ENCODE peak calls at places on chromosomes 3 and 15, in four cellular contexts. C is HCT116, A is dorsolateral prefrontal cortex, K is DND-41. G is an unnamed sample.

GRCh38 chr3:46454606-46455005 is 10.1 kb downstream of the LTF start:
- DNase-seq in C (no peak), A (no peak), K (no peak), G (no peak)

GRCh38 chr3:88003115-88003755 is 55.6 kb downstream of the CGGBP1 start:
- DNase-seq in C (peak; percentile 50), A (no peak), K (no peak), G (peak; percentile 64)

GRCh38 chr3:13243571-13243970 is 170.3 kb upstream of the IQSEC1 start:
- DNase-seq in C (no peak), A (no peak), K (no peak), G (no peak)

GRCh38 chr3:71087109-71088018 is 496.2 kb downstream of the FOXP1 start:
- DNase-seq in C (no peak), A (no peak), K (no peak), G (peak; percentile 32)

GRCh38 chr3:58130591-58130990 is 80.2 kb downstream of the DNASE1L3 start:
- DNase-seq in C (no peak), A (no peak), K (no peak), G (no peak)

GRCh38 chr15:83153288-83153687 is 45.8 kb downstream of the TM6SF1 start:
- DNase-seq in C (no peak), A (no peak), K (no peak), G (no peak)

GRCh38 chr15:91853968-91854943 is 748 bp downstream of the SLCO3A1 start:
- DNase-seq in C (no peak), A (peak; percentile 71), K (no peak), G (no peak)

GRCh38 chr15:48682949-48683651 is 37.6 kb upstream of the FBN1 start:
- DNase-seq in C (no peak), A (no peak), K (no peak), G (no peak)

GRCh38 chr3:72848703-72849081 is 447 bp upstream of the SHQ1 start:
- DNase-seq in C (no peak), A (no peak), K (peak; percentile 86), G (no peak)

GRCh38 chr15:68552773-68553172 is 26.0 kb upstream of the CORO2B start:
- DNase-seq in C (no peak), A (peak; percentile 81), K (no peak), G (no peak)

GRCh38 chr15:74857671-74858365 is 14.9 kb upstream of the ULK3 start:
- DNase-seq in C (no peak), A (no peak), K (no peak), G (no peak)

GRCh38 chr3:43455233-43455632 is 166.6 kb downstream of the ANO10 start:
- DNase-seq in C (peak; percentile 82), A (no peak), K (no peak), G (peak; percentile 35)

GRCh38 chr15:51861557-51862350 is 32.3 kb downstream of the TMOD3 start:
- DNase-seq in C (no peak), A (no peak), K (peak; percentile 75), G (peak; percentile 67)

GRCh38 chr3:89635137-89635536 is 527.7 kb downstream of the EPHA3 start:
- DNase-seq in C (no peak), A (no peak), K (no peak), G (no peak)

GRCh38 chr3:50338989-50339388 is 1.6 kb downstream of the RASSF1 start:
- DNase-seq in C (no peak), A (no peak), K (no peak), G (no peak)

GRCh38 chr3:11591006-11591360 is 52.7 kb downstream of the VGLL4 start:
- DNase-seq in C (no peak), A (no peak), K (no peak), G (no peak)

GRCh38 chr3:94136133-94136532 is 73.3 kb downstream of the NSUN3 start:
- DNase-seq in C (no peak), A (no peak), K (no peak), G (no peak)

GRCh38 chr15:84955089-84955848 is 26.4 kb upstream of the PDE8A start:
- DNase-seq in C (peak; percentile 67), A (peak; percentile 78), K (no peak), G (peak; percentile 84)

GRCh38 chr3:52531636-52532516 is 1.8 kb downstream of the NT5DC2 start:
- DNase-seq in C (no peak), A (peak; percentile 40), K (no peak), G (no peak)

GRCh38 chr3:127354761-127355160 is 66.9 kb upstream of the PRR20G start:
- DNase-seq in C (no peak), A (no peak), K (no peak), G (no peak)

GRCh38 chr3:120129718-120130117 is 35.5 kb upstream of the GSK3B start:
- DNase-seq in C (no peak), A (no peak), K (no peak), G (no peak)

GRCh38 chr15:67049351-67050044 is 15.9 kb upstream of the SMAD3 start:
- DNase-seq in C (no peak), A (no peak), K (no peak), G (peak; percentile 36)

GRCh38 chr3:49648354-49649057 is 25.6 kb upstream of the APEH start:
- DNase-seq in C (no peak), A (no peak), K (no peak), G (no peak)

GRCh38 chr3:61579685-61580084 is 18.3 kb downstream of the PTPRG start:
- DNase-seq in C (no peak), A (no peak), K (no peak), G (no peak)

GRCh38 chr3:113136071-113136470 is 75.3 kb upstream of the BOC start:
- DNase-seq in C (peak; percentile 16), A (no peak), K (no peak), G (peak; percentile 20)

GRCh38 chr3:186826316-186826977 is 16.1 kb upstream of the ADIPOQ start:
- DNase-seq in C (no peak), A (no peak), K (no peak), G (no peak)

GRCh38 chr3:186826978-186827857 is 15.3 kb upstream of the ADIPOQ start:
- DNase-seq in C (peak; percentile 49), A (peak; percentile 91), K (peak; percentile 82), G (peak; percentile 78)

GRCh38 chr3:186824430-186825139 is 17.9 kb upstream of the ADIPOQ start:
- DNase-seq in C (no peak), A (peak; percentile 47), K (no peak), G (no peak)

GRCh38 chr3:186823391-186823790 is 17.1 kb upstream of the RFC4 start:
- DNase-seq in C (no peak), A (no peak), K (no peak), G (no peak)

GRCh38 chr3:186825294-186825821 is 17.2 kb upstream of the ADIPOQ start:
- DNase-seq in C (no peak), A (peak; percentile 70), K (no peak), G (no peak)
- H3K27me3 ChIP-seq in C (peaks cover 9% of the 10 kb centered on the region), A (no peaks in the 10 kb centered on the region), K (peaks cover 34% of the 10 kb centered on the region), G (peaks cover 24% of the 10 kb centered on the region)

GRCh38 chr15:29092376-29093064 is 177.1 kb downstream of the NSMCE3 start:
- DNase-seq in C (no peak), A (no peak), K (no peak), G (no peak)

GRCh38 chr15:29091666-29092065 is 178.0 kb downstream of the NSMCE3 start:
- DNase-seq in C (no peak), A (no peak), K (no peak), G (no peak)

GRCh38 chr15:29088666-29089065 is 181.0 kb downstream of the NSMCE3 start:
- DNase-seq in C (no peak), A (peak; percentile 31), K (no peak), G (no peak)

GRCh38 chr15:29089731-29090616 is 179.6 kb downstream of the NSMCE3 start:
- DNase-seq in C (no peak), A (peak; percentile 48), K (no peak), G (no peak)

DNA sequence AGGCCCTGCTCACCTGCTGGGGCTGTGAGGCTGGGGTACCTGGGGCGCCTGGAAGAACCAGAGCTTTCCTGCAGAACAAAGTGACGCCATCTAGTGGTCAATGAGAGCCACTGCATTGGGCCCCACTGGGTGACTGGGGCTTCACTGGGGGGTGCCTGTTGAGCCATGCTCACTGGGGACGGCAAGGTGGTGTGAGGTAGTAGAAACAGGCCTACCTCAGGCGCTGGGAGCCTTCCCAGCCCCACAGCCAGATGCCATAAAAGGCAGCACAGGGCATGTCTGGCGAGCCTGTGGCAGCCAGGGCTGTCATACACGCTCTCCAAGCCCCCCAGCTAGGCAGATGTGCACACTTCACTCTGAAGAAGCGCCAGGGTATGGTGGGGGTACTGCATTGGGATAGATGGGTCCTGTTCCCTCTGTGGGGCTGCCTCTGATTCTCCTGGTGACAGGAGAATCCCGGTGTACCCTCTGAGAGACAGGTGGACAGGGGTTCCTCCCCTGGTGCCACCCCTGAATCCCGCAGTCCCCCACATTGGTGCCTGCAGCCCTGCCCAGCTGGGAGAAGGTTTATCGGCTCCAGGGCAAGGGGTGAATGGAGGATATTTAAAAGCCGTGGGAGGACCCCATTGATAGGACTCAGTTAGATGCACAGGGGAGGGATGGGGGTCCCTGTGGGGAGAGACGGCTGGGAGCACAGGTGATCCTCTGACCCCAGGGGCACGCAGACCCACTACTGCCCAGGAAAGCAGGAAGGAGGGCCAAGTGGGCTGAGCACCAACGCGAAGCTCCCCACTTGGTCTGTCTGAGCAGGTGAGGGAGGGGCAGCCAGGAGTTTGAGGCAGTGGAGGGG is 178.8 kb downstream of the NSMCE3 start:
- DNase-seq in C (peak; percentile 12), A (peak; percentile 70), K (peak; percentile 22), G (no peak)
- TF ChIP-seq CTCF in C (peak; percentile 89), A (peak; percentile 97), K (peak; percentile 74), G (peak; percentile 83)

DNA sequence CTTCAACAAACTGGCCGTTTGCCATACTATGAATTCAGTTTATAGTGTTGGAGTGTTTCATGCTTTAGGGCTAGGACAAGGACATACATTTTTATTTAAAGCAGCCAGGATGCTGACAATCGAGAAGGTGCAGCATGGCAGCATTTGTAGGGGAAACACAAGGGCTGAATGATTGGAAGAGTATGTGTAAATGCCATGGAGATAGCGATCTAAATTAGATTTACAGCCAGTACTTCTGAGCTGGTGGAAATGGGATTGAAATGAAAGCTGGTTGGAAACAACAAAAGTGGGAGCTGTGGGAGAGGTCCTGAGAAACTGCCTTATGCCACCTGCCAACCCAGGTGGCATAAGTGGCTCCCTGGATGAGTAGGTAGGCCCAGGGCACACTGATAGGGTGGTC is 209.9 kb upstream of the MRPL3 start:
- DNase-seq in C (no peak), A (no peak), K (no peak), G (no peak)
- H3K27me3 ChIP-seq in C (peaks cover 28% of the 10 kb centered on the region), A (no peaks in the 10 kb centered on the region), K (peaks cover 8% of the 10 kb centered on the region), G (peaks cover 8% of the 10 kb centered on the region)

GRCh38 chr15:55530861-55531313 is 22.9 kb upstream of the DNAAF4 start:
- DNase-seq in C (no peak), A (no peak), K (no peak), G (no peak)
- TF ChIP-seq CTCF in C (no peak), A (no peak), K (no peak), G (no peak)

G was measured in endothelial cell of umbilical vein.